ENCODE peak calls at places on chromosomes 11 and 22, in eight cellular contexts. B, W, Z, I, P, F, N and U are unnamed samples.
A peak's percentile ranks its signal among the peaks of the same experiment; 100 is the strongest.

GRCh38 chr22:49347376-49347775 is 480.3 kb downstream of the BRD1 start:
- DNase-seq in B (no peak), W (no peak), Z (no peak), I (no peak), P (peak; percentile 45), F (no peak), N (no peak), U (no peak)

GRCh38 chr11:66181632-66182345 is 86.7 kb upstream of the RAB1B start:
- DNase-seq in B (no peak), W (no peak), Z (no peak), I (no peak), P (no peak), F (no peak), N (no peak), U (no peak)

GRCh38 chr22:27534720-27535125 is 266.8 kb downstream of the MN1 start:
- DNase-seq in B (no peak), W (no peak), Z (no peak), I (no peak), P (peak; percentile 11), F (no peak), N (no peak), U (peak; percentile 7)

GRCh38 chr11:96010683-96011082 is 86.8 kb upstream of the MTMR2 start:
- DNase-seq in B (no peak), W (no peak), Z (no peak), I (no peak), P (no peak), F (no peak), N (no peak), U (no peak)

GRCh38 chr11:27213232-27213660 is 149.8 kb downstream of the CCDC34 start:
- DNase-seq in B (no peak), W (no peak), Z (no peak), I (no peak), P (no peak), F (no peak), N (no peak), U (peak; percentile 92)

GRCh38 chr11:76785513-76785912 is 2.4 kb downstream of the TSKU start:
- DNase-seq in B (no peak), W (no peak), Z (no peak), I (no peak), P (peak; percentile 46), F (no peak), N (no peak), U (no peak)

GRCh38 chr22:25069758-25070461 is 117.4 kb downstream of the KIAA1671 start:
- DNase-seq in B (peak; percentile 58), W (no peak), Z (no peak), I (no peak), P (no peak), F (no peak), N (no peak), U (no peak)

GRCh38 chr11:105092255-105093239 is 47.0 kb downstream of the CARD18 start:
- DNase-seq in B (no peak), W (no peak), Z (no peak), I (no peak), P (no peak), F (no peak), N (no peak), U (no peak)

GRCh38 chr11:46916669-46917108 is 1.7 kb downstream of the LRP4 start:
- DNase-seq in B (peak; percentile 69), W (peak; percentile 70), Z (no peak), I (peak; percentile 30), P (no peak), F (peak; percentile 94), N (no peak), U (peak; percentile 57)

GRCh38 chr11:43981006-43981405 is 38.6 kb downstream of the C11orf96 start:
- DNase-seq in B (no peak), W (no peak), Z (no peak), I (no peak), P (no peak), F (no peak), N (no peak), U (no peak)

GRCh38 chr22:19194751-19195536 is 16.4 kb upstream of the SLC25A1 start:
- DNase-seq in B (no peak), W (no peak), Z (no peak), I (no peak), P (no peak), F (no peak), N (no peak), U (no peak)

GRCh38 chr11:120058931-120059330 is 79.0 kb downstream of the TRIM29 start:
- DNase-seq in B (no peak), W (peak; percentile 9), Z (no peak), I (no peak), P (no peak), F (no peak), N (no peak), U (no peak)

GRCh38 chr11:120056301-120057027 is 81.4 kb downstream of the TRIM29 start:
- DNase-seq in B (no peak), W (peak; percentile 29), Z (no peak), I (no peak), P (no peak), F (no peak), N (no peak), U (no peak)

GRCh38 chr11:120055646-120056045 is 82.3 kb downstream of the TRIM29 start:
- DNase-seq in B (no peak), W (peak; percentile 41), Z (no peak), I (no peak), P (no peak), F (no peak), N (no peak), U (no peak)

GRCh38 chr11:120057028-120057330 is 80.9 kb downstream of the TRIM29 start:
- DNase-seq in B (no peak), W (no peak), Z (no peak), I (no peak), P (no peak), F (no peak), N (no peak), U (no peak)

DNA sequence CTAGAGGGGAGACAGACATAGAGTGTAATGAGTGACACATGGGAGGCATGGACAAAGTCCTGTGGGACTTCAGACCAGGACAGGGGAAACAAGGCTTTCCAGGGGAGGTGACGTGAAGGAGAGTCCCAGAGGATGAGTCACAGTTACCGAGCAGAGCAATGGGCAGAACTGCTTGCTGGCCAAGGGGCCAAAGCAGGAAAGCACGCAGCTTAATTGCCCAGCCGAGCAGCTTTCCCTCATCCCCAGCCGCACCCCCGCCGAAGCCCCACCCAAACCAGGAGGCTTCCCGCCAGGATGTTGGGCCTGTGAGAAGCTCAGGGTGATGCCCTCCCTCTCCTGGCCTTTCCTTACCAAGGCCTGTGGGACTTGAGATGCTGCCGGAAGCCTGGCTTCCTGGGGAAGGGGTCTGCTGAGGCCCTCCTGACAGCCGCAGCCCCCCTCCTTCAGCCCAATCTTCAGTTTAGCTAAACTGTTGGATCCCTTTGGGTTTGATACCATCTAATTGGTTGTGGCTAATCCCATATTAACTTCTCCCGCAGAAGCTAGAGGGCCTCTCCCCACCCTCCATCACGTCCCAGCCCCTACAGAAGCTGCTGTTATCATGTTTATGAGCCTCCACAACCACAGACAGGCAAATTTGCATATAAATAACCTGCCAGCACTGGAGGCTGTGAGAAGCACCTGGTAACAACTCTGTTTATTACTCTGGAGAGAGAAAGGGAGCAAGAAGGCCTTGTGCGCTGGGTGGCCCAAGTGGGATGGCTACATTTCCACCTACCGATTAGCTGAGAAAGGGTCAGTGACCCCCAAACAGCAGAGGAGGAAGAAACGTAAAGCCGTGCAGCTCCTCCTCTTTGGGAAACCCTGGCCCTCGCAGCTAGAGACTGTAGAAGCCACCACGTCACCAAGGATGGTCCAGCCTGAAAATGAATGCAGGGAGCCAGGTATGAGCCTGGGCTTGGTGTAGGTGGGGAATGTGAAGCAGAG is 80.0 kb downstream of the TRIM29 start:
- DNase-seq in B (peak; percentile 21), W (peak; percentile 89), Z (no peak), I (no peak), P (no peak), F (no peak), N (no peak), U (no peak)
- H3K27ac ChIP-seq in B (no peak overlapping the region), W (peak overlapping the region; percentile 73), Z (no peak overlapping the region), I (no peak overlapping the region), P (no peak overlapping the region), F (no peak overlapping the region), N (no peak overlapping the region), U (no peak overlapping the region)

GRCh38 chr11:109940816-109941215 is 152.4 kb upstream of the ZC3H12C start:
- DNase-seq in B (no peak), W (no peak), Z (no peak), I (no peak), P (no peak), F (peak; percentile 28), N (no peak), U (peak; percentile 77)

GRCh38 chr11:109945626-109946321 is 147.4 kb upstream of the ZC3H12C start:
- DNase-seq in B (no peak), W (no peak), Z (no peak), I (no peak), P (no peak), F (no peak), N (no peak), U (no peak)

DNA sequence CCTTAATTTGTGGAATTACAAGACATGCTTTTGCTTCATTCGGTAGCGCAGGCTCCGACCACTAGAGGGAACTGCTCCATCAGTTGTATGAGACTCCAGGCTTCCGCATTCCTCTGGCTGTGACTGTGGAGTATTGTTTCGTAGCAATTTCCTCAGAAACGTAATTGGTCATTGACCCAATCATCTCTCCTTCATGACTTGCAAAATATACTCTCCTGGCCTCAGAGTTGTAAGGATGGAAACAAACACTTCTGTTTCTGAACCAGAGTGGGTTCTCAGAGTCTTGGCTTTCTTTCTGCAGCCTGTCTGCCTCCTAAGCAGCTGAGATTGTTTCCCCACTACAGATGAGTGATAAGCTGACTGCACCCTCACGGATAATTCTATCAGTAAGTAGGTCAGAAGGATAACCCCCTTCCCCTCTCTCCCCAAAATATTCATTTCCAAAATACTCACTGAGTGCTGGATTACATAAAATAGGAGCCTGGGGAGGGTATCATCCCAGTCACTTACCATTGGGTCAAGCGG is 146.8 kb upstream of the ZC3H12C start:
- DNase-seq in B (peak; percentile 83), W (peak; percentile 81), Z (peak; percentile 96), I (peak; percentile 46), P (peak; percentile 83), F (peak; percentile 64), N (peak; percentile 9), U (peak; percentile 72)
- H3K27ac ChIP-seq in B (peak overlapping the region; percentile 18), W (no peak overlapping the region), Z (peak overlapping the region; percentile 93), I (peak overlapping the region; percentile 63), P (no peak overlapping the region), F (peak overlapping the region; percentile 87), N (no peak overlapping the region), U (peak overlapping the region; percentile 90)

DNA sequence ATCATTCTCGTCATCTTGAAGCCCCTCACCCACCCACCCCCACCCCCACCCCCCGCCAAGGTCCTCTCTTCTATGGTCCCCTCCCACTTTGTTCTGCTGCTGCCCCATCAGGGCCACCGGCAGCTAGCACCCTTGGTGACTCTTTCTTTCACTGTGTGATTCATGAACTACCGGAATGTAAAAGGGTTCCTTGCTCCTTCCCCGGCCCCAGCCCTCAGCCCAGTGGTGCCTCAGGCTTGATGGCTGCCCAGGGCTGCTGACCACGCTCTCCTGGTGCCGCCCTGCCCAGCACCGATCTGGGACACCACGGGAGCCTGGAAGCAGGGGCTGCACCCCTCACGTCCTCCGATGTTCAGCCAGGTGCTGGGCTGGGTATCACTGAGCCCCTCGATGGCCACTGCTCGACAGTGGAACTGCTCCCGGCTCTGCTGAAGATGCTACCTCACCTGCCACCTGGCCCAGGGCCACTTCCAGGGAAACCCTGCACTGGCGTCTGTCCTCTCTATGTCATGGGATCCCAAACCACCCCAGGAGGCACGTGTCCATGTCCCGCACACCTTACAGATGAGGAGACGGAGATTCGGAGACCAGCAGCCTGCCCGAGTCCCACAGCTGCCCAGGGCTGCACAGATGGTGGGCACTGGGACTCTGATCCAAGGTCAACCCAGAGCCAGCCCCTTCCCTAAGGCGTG is 39.7 kb downstream of the IGLL5 start:
- DNase-seq in B (no peak), W (no peak), Z (no peak), I (no peak), P (no peak), F (no peak), N (no peak), U (no peak)
- H3K27ac ChIP-seq in B (no peak overlapping the region), W (no peak overlapping the region), Z (no peak overlapping the region), I (no peak overlapping the region), P (no peak overlapping the region), F (no peak overlapping the region), N (no peak overlapping the region), U (no peak overlapping the region)

GRCh38 chr11:75333807-75334140 is 17.7 kb downstream of the ARRB1 start:
- DNase-seq in B (no peak), W (no peak), Z (no peak), I (no peak), P (no peak), F (no peak), N (no peak), U (no peak)
- H3K27ac ChIP-seq in B (no peak overlapping the region), W (no peak overlapping the region), Z (peak overlapping the region; percentile 30), I (no peak overlapping the region), P (no peak overlapping the region), F (no peak overlapping the region), N (no peak overlapping the region), U (no peak overlapping the region)